ENCODE peak calls at places on chromosomes 5 and 9, in eight cellular contexts. Q is fibroblast of villous mesenchyme, G is BJ, U is dorsolateral prefrontal cortex, Y is adrenal gland, J is cardiac muscle cell, X is epithelial cell of esophagus, S is heart right ventricle. F is an unnamed sample.

GRCh38 chr5:96657068-96657467 is 5.1 kb upstream of the CAST start:
- DNase-seq in Q (peak), G (peak), U (no peak), Y (no peak), J (no peak), X (peak), S (no peak), F (no peak)

GRCh38 chr5:168852329-168852728 is 273.2 kb upstream of the PANK3 start:
- DNase-seq in Q (no peak), G (no peak), U (no peak), Y (no peak), J (no peak), X (no peak), S (no peak), F (no peak)

GRCh38 chr5:9573796-9574195 is 27.9 kb upstream of the SEMA5A start:
- DNase-seq in Q (no peak), G (no peak), U (no peak), Y (no peak), J (no peak), X (no peak), S (no peak), F (no peak)

GRCh38 chr5:95761771-95762680 is 30.9 kb downstream of the RHOBTB3 start:
- DNase-seq in Q (peak), G (peak), U (no peak), Y (no peak), J (no peak), X (no peak), S (no peak), F (no peak)

GRCh38 chr5:149638546-149639241 is 57.4 kb downstream of the ARHGEF37 start:
- DNase-seq in Q (no peak), G (no peak), U (no peak), Y (no peak), J (no peak), X (no peak), S (no peak), F (no peak)

GRCh38 chr9:4887556-4887955 is 94.8 kb downstream of the RCL1 start:
- DNase-seq in Q (peak), G (peak), U (no peak), Y (no peak), J (peak), X (peak), S (peak), F (no peak)

GRCh38 chr9:128243486-128244415 is 32.1 kb downstream of the GOLGA2 start:
- DNase-seq in Q (peak), G (no peak), U (no peak), Y (no peak), J (no peak), X (no peak), S (peak), F (no peak)

GRCh38 chr9:82101475-82101874 is 112.9 kb downstream of the SPATA31D1 start:
- DNase-seq in Q (no peak), G (no peak), U (no peak), Y (no peak), J (no peak), X (no peak), S (no peak), F (no peak)

GRCh38 chr5:14322437-14323187 is 179.5 kb downstream of the TRIO start:
- DNase-seq in Q (no peak), G (no peak), U (no peak), Y (no peak), J (no peak), X (peak), S (no peak), F (no peak)

GRCh38 chr5:180832638-180833068 is 28.4 kb downstream of the ZFP62 start:
- DNase-seq in Q (no peak), G (no peak), U (no peak), Y (no peak), J (no peak), X (no peak), S (no peak), F (no peak)

GRCh38 chr5:369151-369939 is 47.8 kb downstream of the AHRR start:
- DNase-seq in Q (no peak), G (no peak), U (no peak), Y (no peak), J (no peak), X (no peak), S (no peak), F (peak)

GRCh38 chr5:37751227-37751626 is 88.6 kb downstream of the GDNF start:
- DNase-seq in Q (no peak), G (no peak), U (no peak), Y (no peak), J (no peak), X (peak), S (no peak), F (no peak)

GRCh38 chr5:113574417-113574816 is 60.9 kb downstream of the YTHDC2 start:
- DNase-seq in Q (peak), G (peak), U (no peak), Y (no peak), J (no peak), X (peak), S (no peak), F (no peak)

GRCh38 chr5:138661342-138661975 is 86.3 kb upstream of the HSPA9 start:
- DNase-seq in Q (no peak), G (no peak), U (no peak), Y (no peak), J (no peak), X (no peak), S (no peak), F (no peak)

GRCh38 chr9:76510041-76510440 is 51.1 kb downstream of the GCNT1 start:
- DNase-seq in Q (peak), G (no peak), U (no peak), Y (no peak), J (no peak), X (no peak), S (no peak), F (no peak)

GRCh38 chr9:76023715-76024195 is 133.3 kb downstream of the PCSK5 start:
- DNase-seq in Q (no peak), G (no peak), U (no peak), Y (no peak), J (no peak), X (no peak), S (no peak), F (no peak)

GRCh38 chr9:81592890-81593271 is 96.5 kb downstream of the TLE1 start:
- DNase-seq in Q (no peak), G (no peak), U (no peak), Y (peak), J (no peak), X (no peak), S (peak), F (peak)

GRCh38 chr9:93037476-93037971 is 21.0 kb upstream of the SUSD3 start:
- DNase-seq in Q (no peak), G (no peak), U (no peak), Y (no peak), J (no peak), X (no peak), S (no peak), F (no peak)

GRCh38 chr5:14173419-14174234 is 30.5 kb downstream of the TRIO start:
- DNase-seq in Q (peak), G (no peak), U (no peak), Y (no peak), J (no peak), X (peak), S (no peak), F (no peak)

GRCh38 chr5:31934156-31934555 is 240.0 kb downstream of the GOLPH3 start:
- DNase-seq in Q (no peak), G (no peak), U (no peak), Y (no peak), J (no peak), X (peak), S (no peak), F (no peak)

GRCh38 chr9:91035825-91036208 is 234.2 kb downstream of the SYK start:
- DNase-seq in Q (no peak), G (no peak), U (no peak), Y (no peak), J (no peak), X (peak), S (no peak), F (no peak)

GRCh38 chr5:76787237-76787636 is 31.6 kb upstream of the F2RL1 start:
- DNase-seq in Q (peak), G (no peak), U (no peak), Y (no peak), J (peak), X (peak), S (no peak), F (peak)

GRCh38 chr5:112555691-112556090 is 136.6 kb upstream of the EPB41L4A start:
- DNase-seq in Q (no peak), G (no peak), U (no peak), Y (no peak), J (no peak), X (no peak), S (no peak), F (no peak)

GRCh38 chr5:178340187-178340586 is 107.6 kb upstream of the PHYKPL start:
- DNase-seq in Q (no peak), G (no peak), U (no peak), Y (no peak), J (no peak), X (no peak), S (no peak), F (peak)

GRCh38 chr9:124320062-124320973 is 62.6 kb downstream of the NEK6 start:
- DNase-seq in Q (peak), G (no peak), U (peak), Y (peak), J (peak), X (peak), S (peak), F (peak)

GRCh38 chr9:3648722-3649121 is 122.9 kb upstream of the RFX3 start:
- DNase-seq in Q (no peak), G (no peak), U (no peak), Y (no peak), J (no peak), X (no peak), S (no peak), F (no peak)

GRCh38 chr5:113237893-113238292 is 196.9 kb downstream of the TSSK1B start:
- DNase-seq in Q (no peak), G (no peak), U (no peak), Y (no peak), J (peak), X (no peak), S (no peak), F (no peak)

GRCh38 chr9:34458967-34459355 is 356 bp downstream of the DNAI1 start:
- DNase-seq in Q (no peak), G (no peak), U (no peak), Y (no peak), J (no peak), X (no peak), S (no peak), F (no peak)

GRCh38 chr5:167171056-167171455 is 1120.4 kb upstream of the WWC1 start:
- DNase-seq in Q (no peak), G (no peak), U (no peak), Y (no peak), J (no peak), X (no peak), S (no peak), F (no peak)

GRCh38 chr5:103295424-103295823 is 36.9 kb downstream of the MACIR start:
- DNase-seq in Q (no peak), G (no peak), U (no peak), Y (no peak), J (no peak), X (no peak), S (no peak), F (no peak)

GRCh38 chr5:162852145-162852544 is 585.2 kb upstream of the CCNG1 start:
- DNase-seq in Q (no peak), G (no peak), U (no peak), Y (no peak), J (peak), X (no peak), S (no peak), F (no peak)

GRCh38 chr5:57626703-57627102 is 144.1 kb upstream of the ACTBL2 start:
- DNase-seq in Q (peak), G (no peak), U (no peak), Y (no peak), J (no peak), X (no peak), S (no peak), F (no peak)

GRCh38 chr5:59358497-59358896 is 535.0 kb downstream of the PDE4D start:
- DNase-seq in Q (peak), G (no peak), U (no peak), Y (no peak), J (peak), X (no peak), S (no peak), F (no peak)

GRCh38 chr9:129458155-129458661 is 162.7 kb downstream of the C9orf50 start:
- DNase-seq in Q (peak), G (no peak), U (no peak), Y (no peak), J (no peak), X (no peak), S (peak), F (peak)

GRCh38 chr5:23268136-23268535 is 239.3 kb upstream of the PRDM9 start:
- DNase-seq in Q (no peak), G (no peak), U (no peak), Y (no peak), J (no peak), X (no peak), S (no peak), F (no peak)

GRCh38 chr5:138660051-138660572 is 84.9 kb upstream of the HSPA9 start:
- DNase-seq in Q (no peak), G (no peak), U (no peak), Y (no peak), J (no peak), X (no peak), S (no peak), F (no peak)

GRCh38 chr5:97906135-97906534 is 723.1 kb upstream of the RIOK2 start:
- DNase-seq in Q (no peak), G (no peak), U (no peak), Y (no peak), J (no peak), X (no peak), S (no peak), F (no peak)

GRCh38 chr9:134489621-134490380 is 151.8 kb upstream of the COL5A1 start:
- DNase-seq in Q (no peak), G (no peak), U (peak), Y (no peak), J (no peak), X (no peak), S (no peak), F (peak)

GRCh38 chr9:121839726-121840500 is 188.5 kb downstream of the DAB2IP start:
- DNase-seq in Q (no peak), G (no peak), U (no peak), Y (no peak), J (no peak), X (no peak), S (no peak), F (no peak)

GRCh38 chr5:90386099-90386710 is 23.4 kb downstream of the CETN3 start:
- DNase-seq in Q (peak), G (peak), U (no peak), Y (no peak), J (peak), X (peak), S (no peak), F (no peak)
- TF ChIP-seq CTCF in Q (peak), G (peak), U (peak), Y (peak), J (peak), X (peak), S (peak), F (peak)

DNA sequence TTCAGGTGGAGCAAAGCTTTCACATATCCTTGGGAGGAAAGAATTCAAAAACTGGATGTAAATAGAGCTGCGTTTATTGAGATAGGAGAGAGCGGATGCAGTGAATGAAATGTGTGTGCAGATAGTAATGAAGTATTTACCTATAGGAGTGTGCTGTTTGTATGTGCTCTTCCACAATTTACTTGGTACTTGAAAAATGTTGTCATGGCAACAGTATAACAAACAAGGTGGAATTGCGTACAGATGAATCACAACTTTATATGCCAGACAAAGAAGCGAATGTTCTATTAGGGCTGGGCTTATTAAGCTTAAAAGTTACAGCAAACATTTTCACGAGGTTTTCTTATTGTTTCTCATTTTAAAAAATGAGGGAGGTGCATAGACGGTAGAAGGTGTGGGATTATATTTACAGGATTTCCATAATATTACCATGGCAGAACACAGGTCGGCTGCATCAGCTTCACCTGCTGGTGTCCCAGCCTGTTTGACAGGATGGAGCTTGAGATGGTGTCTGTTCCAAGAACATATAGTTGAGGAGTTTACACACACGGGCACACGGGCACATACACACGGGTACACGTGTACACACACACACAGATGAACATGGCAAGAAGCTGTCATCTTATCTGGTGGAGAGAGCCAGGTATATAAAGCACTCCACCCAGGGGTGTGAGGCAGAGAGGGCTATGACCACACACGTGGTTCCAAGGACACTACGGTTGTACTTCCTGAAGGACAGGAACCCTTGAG is 155.7 kb downstream of the RMI1 start:
- DNase-seq in Q (peak), G (peak), U (no peak), Y (no peak), J (no peak), X (peak), S (no peak), F (no peak)
- H3K4me3 ChIP-seq in Q (no peak), G (no peak), U (no peak), Y (no peak), J (no peak), X (no peak), S (no peak), F (no peak)

DNA sequence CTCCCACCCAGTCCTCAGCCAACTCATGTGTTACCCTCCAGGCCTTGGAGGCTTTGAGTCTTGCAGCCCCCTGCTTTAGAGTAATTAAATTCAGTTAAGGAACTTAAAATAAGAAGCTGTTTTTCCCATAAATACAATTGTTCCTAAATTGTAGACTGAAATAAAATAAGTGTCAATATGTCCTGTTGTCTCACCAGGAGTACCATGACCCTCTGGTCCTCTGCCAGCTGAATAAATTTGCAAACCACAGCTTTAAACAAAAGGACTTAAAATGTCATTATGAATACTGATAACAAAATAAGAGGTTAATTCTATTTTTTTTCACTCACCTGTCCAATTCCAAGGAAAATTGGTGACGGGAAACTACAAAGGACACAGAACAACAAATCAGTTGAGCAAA is 15.6 kb downstream of the SLC35D2 start:
- DNase-seq in Q (no peak), G (no peak), U (no peak), Y (no peak), J (no peak), X (no peak), S (no peak), F (no peak)
- TF ChIP-seq CTCF in Q (no peak), G (no peak), U (no peak), Y (no peak), J (no peak), X (no peak), S (no peak), F (no peak)

GRCh38 chr5:172854451-172854871 is 20.4 kb downstream of the ERGIC1 start:
- DNase-seq in Q (peak), G (no peak), U (no peak), Y (no peak), J (no peak), X (peak), S (no peak), F (no peak)

GRCh38 chr5:172857982-172858381 is 23.9 kb downstream of the ERGIC1 start:
- DNase-seq in Q (no peak), G (no peak), U (no peak), Y (no peak), J (no peak), X (no peak), S (no peak), F (no peak)

GRCh38 chr5:172856336-172856735 is 22.3 kb downstream of the ERGIC1 start:
- DNase-seq in Q (no peak), G (no peak), U (no peak), Y (no peak), J (no peak), X (no peak), S (no peak), F (no peak)

GRCh38 chr5:172854958-172855357 is 20.9 kb downstream of the ERGIC1 start:
- DNase-seq in Q (no peak), G (no peak), U (no peak), Y (no peak), J (no peak), X (no peak), S (no peak), F (no peak)

DNA sequence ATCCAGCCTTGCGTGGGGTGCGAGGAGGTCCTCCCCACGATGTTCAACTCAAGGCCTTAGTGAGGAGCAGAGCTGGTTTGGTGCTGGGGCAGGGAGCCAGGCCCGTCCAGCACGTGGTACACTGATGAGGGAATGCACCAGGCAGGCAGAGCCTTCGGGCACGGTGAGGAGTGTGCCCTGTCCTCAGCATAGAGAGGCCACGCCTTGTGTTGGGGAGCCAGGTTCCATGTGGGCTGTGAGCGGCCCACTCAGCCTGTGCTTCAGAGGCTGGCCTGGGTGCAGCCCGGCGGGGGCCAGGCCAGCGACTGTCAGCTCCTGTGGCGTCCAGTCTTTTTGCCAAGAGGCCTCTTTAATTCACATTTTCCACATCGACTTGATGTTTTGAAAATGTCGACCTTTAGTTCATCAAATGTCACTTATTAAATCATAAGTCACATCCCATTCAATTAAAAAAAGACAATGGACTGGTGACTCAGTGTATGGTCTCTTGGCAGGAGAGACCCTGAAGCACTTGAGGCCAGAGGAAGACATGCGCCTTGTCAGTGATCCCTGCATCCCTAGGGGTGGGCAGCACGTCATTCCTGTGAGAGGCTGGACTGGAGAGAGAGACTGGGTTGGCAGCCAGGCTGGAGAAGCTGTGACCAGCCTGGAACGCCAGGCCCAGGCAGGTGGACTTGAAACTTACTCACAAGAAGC is 21.7 kb downstream of the ERGIC1 start:
- DNase-seq in Q (no peak), G (no peak), U (no peak), Y (peak), J (no peak), X (no peak), S (peak), F (no peak)
- H3K4me3 ChIP-seq in Q (no peak), G (no peak), U (no peak), Y (no peak), J (no peak), X (no peak), S (no peak), F (no peak)

GRCh38 chr5:43020294-43020711 is 19.8 kb downstream of the ANXA2R start:
- DNase-seq in Q (no peak), G (no peak), U (no peak), Y (no peak), J (no peak), X (no peak), S (no peak), F (no peak)
- TF ChIP-seq CTCF in Q (no peak), G (no peak), U (no peak), Y (no peak), J (no peak), X (no peak), S (no peak), F (no peak)

F was measured in body of pancreas.